ENCODE peak calls at places on chromosomes 4 and X, in nine cellular contexts. One of them, this sample, is unnamed.
A peak's percentile ranks its signal among the peaks of the same experiment; 100 is the strongest.

GRCh38 chrX:104013606-104014005 is at the start of gene H2BW1:
- DNase-seq in AG08395: no peak
- DNase-seq in cerebellar cortex: no peak
- DNase-seq in immature natural killer cell: no peak
- DNase-seq in GM19239: no peak
- DNase-seq in iPS-NIHi11: peak; percentile 7
- DNase-seq in NCI-H2081: no peak
- DNase-seq in CD8-positive, alpha-beta memory T cell: no peak
- DNase-seq in iPS DF 19.7: no peak
- DNase-seq in this sample: no peak

GRCh38 chr4:90211174-90211573 is 84.0 kb downstream of the CCSER1 start:
- DNase-seq in GM19239: no peak
- DNase-seq in CD8-positive, alpha-beta memory T cell: no peak
- DNase-seq in iPS DF 19.7: no peak
- DNase-seq in iPS-NIHi11: no peak
- DNase-seq in NCI-H2081: no peak
- DNase-seq in AG08395: no peak
- DNase-seq in cerebellar cortex: no peak
- DNase-seq in immature natural killer cell: no peak
- DNase-seq in this sample: no peak

GRCh38 chr4:158681630-158682029 is 9.5 kb downstream of the ETFDH start:
- DNase-seq in GM19239: no peak
- DNase-seq in AG08395: no peak
- DNase-seq in NCI-H2081: no peak
- DNase-seq in immature natural killer cell: no peak
- DNase-seq in iPS-NIHi11: no peak
- DNase-seq in iPS DF 19.7: no peak
- DNase-seq in cerebellar cortex: no peak
- DNase-seq in CD8-positive, alpha-beta memory T cell: no peak
- DNase-seq in this sample: peak; percentile 62

GRCh38 chr4:152951348-152951747 is 15.2 kb downstream of the FHDC1 start:
- DNase-seq in cerebellar cortex: no peak
- DNase-seq in CD8-positive, alpha-beta memory T cell: no peak
- DNase-seq in AG08395: no peak
- DNase-seq in iPS DF 19.7: no peak
- DNase-seq in iPS-NIHi11: no peak
- DNase-seq in NCI-H2081: no peak
- DNase-seq in immature natural killer cell: no peak
- DNase-seq in GM19239: no peak
- DNase-seq in this sample: no peak

GRCh38 chrX:150599226-150599625 is 30.8 kb downstream of the MTM1 start:
- DNase-seq in iPS-NIHi11: no peak
- DNase-seq in iPS DF 19.7: no peak
- DNase-seq in immature natural killer cell: no peak
- DNase-seq in AG08395: no peak
- DNase-seq in CD8-positive, alpha-beta memory T cell: no peak
- DNase-seq in NCI-H2081: no peak
- DNase-seq in GM19239: no peak
- DNase-seq in cerebellar cortex: no peak
- DNase-seq in this sample: no peak

GRCh38 chr4:168421671-168422070 is 58.6 kb downstream of the DDX60L start:
- DNase-seq in AG08395: no peak
- DNase-seq in cerebellar cortex: no peak
- DNase-seq in NCI-H2081: no peak
- DNase-seq in iPS DF 19.7: no peak
- DNase-seq in CD8-positive, alpha-beta memory T cell: no peak
- DNase-seq in iPS-NIHi11: no peak
- DNase-seq in immature natural killer cell: no peak
- DNase-seq in GM19239: no peak
- DNase-seq in this sample: no peak

GRCh38 chr4:20320232-20320631 is 68.5 kb downstream of the SLIT2 start:
- DNase-seq in iPS-NIHi11: no peak
- DNase-seq in cerebellar cortex: no peak
- DNase-seq in AG08395: no peak
- DNase-seq in immature natural killer cell: no peak
- DNase-seq in GM19239: no peak
- DNase-seq in iPS DF 19.7: no peak
- DNase-seq in CD8-positive, alpha-beta memory T cell: no peak
- DNase-seq in NCI-H2081: no peak
- DNase-seq in this sample: no peak

GRCh38 chr4:182346250-182346649 is 103.0 kb downstream of the TENM3 start:
- DNase-seq in iPS-NIHi11: no peak
- DNase-seq in CD8-positive, alpha-beta memory T cell: no peak
- DNase-seq in NCI-H2081: no peak
- DNase-seq in AG08395: no peak
- DNase-seq in cerebellar cortex: no peak
- DNase-seq in iPS DF 19.7: no peak
- DNase-seq in immature natural killer cell: no peak
- DNase-seq in GM19239: no peak
- DNase-seq in this sample: no peak

GRCh38 chr4:107213880-107214279 is 177.8 kb upstream of the DKK2 start:
- DNase-seq in NCI-H2081: no peak
- DNase-seq in immature natural killer cell: no peak
- DNase-seq in cerebellar cortex: no peak
- DNase-seq in AG08395: peak; percentile 36
- DNase-seq in iPS DF 19.7: no peak
- DNase-seq in GM19239: no peak
- DNase-seq in iPS-NIHi11: no peak
- DNase-seq in CD8-positive, alpha-beta memory T cell: no peak
- DNase-seq in this sample: no peak

This sample was measured in LNCaP clone FGC.